ENCODE peak calls at places on chromosomes 2 and 18, in six cellular contexts. M is brain microvascular endothelial cell; U is CD8-positive, alpha-beta T cell; L is WERI-Rb-1; I is kidney; H is GM12865. Z is an unnamed sample.
A peak's percentile ranks its signal among the peaks of the same experiment; 100 is the strongest.

GRCh38 chr2:102473020-102473419 is at the start of gene SLC9A4:
- DNase-seq in L (peak; percentile 30), U (peak; percentile 41), I (no peak), M (peak; percentile 45), H (peak; percentile 53), Z (peak; percentile 59)

GRCh38 chr2:174826051-174826450 is 61.8 kb upstream of the CHRNA1 start:
- DNase-seq in I (no peak), H (no peak), M (no peak), L (no peak), U (no peak), Z (no peak)

GRCh38 chr2:39913648-39914456 is 134.8 kb upstream of the THUMPD2 start:
- DNase-seq in I (no peak), L (peak; percentile 17), M (peak; percentile 66), U (no peak), H (peak; percentile 63), Z (peak; percentile 77)

GRCh38 chr2:19883486-19883885 is 18.3 kb downstream of the TTC32 start:
- DNase-seq in H (no peak), M (no peak), I (no peak), U (no peak), L (no peak), Z (no peak)

GRCh38 chr2:39246382-39246980 is 2.7 kb upstream of the CDKL4 start:
- DNase-seq in M (no peak), I (no peak), H (no peak), L (no peak), U (no peak), Z (no peak)

GRCh38 chr18:47915229-47915628 is 15.2 kb downstream of the SMAD2 start:
- DNase-seq in M (no peak), I (no peak), H (no peak), U (no peak), L (no peak), Z (peak; percentile 47)

GRCh38 chr2:163610817-163611556 is 124.8 kb downstream of the FIGN start:
- DNase-seq in L (peak; percentile 56), U (no peak), H (peak; percentile 28), I (no peak), M (no peak), Z (no peak)

GRCh38 chr2:106127776-106128268 is 66.3 kb downstream of the UXS1 start:
- DNase-seq in M (no peak), H (no peak), L (no peak), U (no peak), I (no peak), Z (no peak)

GRCh38 chr2:164976301-164976700 is 21.0 kb upstream of the SLC38A11 start:
- DNase-seq in I (no peak), M (no peak), U (no peak), H (no peak), L (no peak), Z (no peak)

GRCh38 chr2:200797242-200797770 is 14.4 kb upstream of the BZW1 start:
- DNase-seq in I (no peak), M (no peak), H (no peak), L (no peak), U (no peak), Z (no peak)

GRCh38 chr2:99158599-99158998 is 3.8 kb downstream of the LIPT1 start:
- DNase-seq in I (no peak), L (no peak), U (no peak), H (no peak), M (no peak), Z (no peak)

GRCh38 chr2:11988691-11989465 is 242.4 kb downstream of the LPIN1 start:
- DNase-seq in L (no peak), I (peak; percentile 70), U (no peak), M (no peak), H (no peak), Z (no peak)

GRCh38 chr2:15912203-15912602 is 28.1 kb upstream of the MYCN start:
- DNase-seq in L (no peak), M (peak; percentile 41), U (no peak), H (no peak), I (peak; percentile 82), Z (peak; percentile 76)

GRCh38 chr2:25168256-25169072 is at the start of gene POMC:
- DNase-seq in H (peak; percentile 34), U (peak; percentile 32), L (peak; percentile 35), I (peak; percentile 82), M (no peak), Z (peak; percentile 33)

GRCh38 chr2:88590998-88591613 is 36.2 kb downstream of the EIF2AK3 start:
- DNase-seq in U (peak; percentile 26), H (peak; percentile 83), L (peak; percentile 34), M (peak; percentile 48), I (no peak), Z (peak; percentile 69)

GRCh38 chr2:37740330-37740729 is 68.9 kb upstream of the CDC42EP3 start:
- DNase-seq in I (no peak), H (no peak), L (no peak), U (no peak), M (peak; percentile 49), Z (no peak)

GRCh38 chr2:207693641-207694249 is 17.7 kb upstream of the CCNYL1 start:
- DNase-seq in L (no peak), U (no peak), M (no peak), I (no peak), H (no peak), Z (no peak)

GRCh38 chr2:145199052-145199451 is 679.1 kb upstream of the ZEB2 start:
- DNase-seq in M (no peak), U (no peak), H (no peak), L (no peak), I (no peak), Z (no peak)

GRCh38 chr2:145198555-145198954 is 678.6 kb upstream of the ZEB2 start:
- DNase-seq in U (no peak), L (no peak), M (no peak), I (no peak), H (no peak), Z (no peak)

GRCh38 chr2:145197944-145198343 is 678.0 kb upstream of the ZEB2 start:
- DNase-seq in M (no peak), U (no peak), L (no peak), H (no peak), I (no peak), Z (no peak)

GRCh38 chr2:145190031-145190703 is 670.2 kb upstream of the ZEB2 start:
- DNase-seq in M (peak; percentile 21), L (no peak), H (no peak), I (no peak), U (no peak), Z (peak; percentile 44)

GRCh38 chr2:145194671-145195070 is 674.8 kb upstream of the ZEB2 start:
- DNase-seq in L (no peak), U (no peak), M (no peak), I (no peak), H (no peak), Z (peak; percentile 21)
- H3K4me3 ChIP-seq in L (no peak overlapping the region), U (no peak overlapping the region), M (no peak overlapping the region), I (peak overlapping the region; percentile 26), H (no peak overlapping the region), Z (no peak overlapping the region)

DNA sequence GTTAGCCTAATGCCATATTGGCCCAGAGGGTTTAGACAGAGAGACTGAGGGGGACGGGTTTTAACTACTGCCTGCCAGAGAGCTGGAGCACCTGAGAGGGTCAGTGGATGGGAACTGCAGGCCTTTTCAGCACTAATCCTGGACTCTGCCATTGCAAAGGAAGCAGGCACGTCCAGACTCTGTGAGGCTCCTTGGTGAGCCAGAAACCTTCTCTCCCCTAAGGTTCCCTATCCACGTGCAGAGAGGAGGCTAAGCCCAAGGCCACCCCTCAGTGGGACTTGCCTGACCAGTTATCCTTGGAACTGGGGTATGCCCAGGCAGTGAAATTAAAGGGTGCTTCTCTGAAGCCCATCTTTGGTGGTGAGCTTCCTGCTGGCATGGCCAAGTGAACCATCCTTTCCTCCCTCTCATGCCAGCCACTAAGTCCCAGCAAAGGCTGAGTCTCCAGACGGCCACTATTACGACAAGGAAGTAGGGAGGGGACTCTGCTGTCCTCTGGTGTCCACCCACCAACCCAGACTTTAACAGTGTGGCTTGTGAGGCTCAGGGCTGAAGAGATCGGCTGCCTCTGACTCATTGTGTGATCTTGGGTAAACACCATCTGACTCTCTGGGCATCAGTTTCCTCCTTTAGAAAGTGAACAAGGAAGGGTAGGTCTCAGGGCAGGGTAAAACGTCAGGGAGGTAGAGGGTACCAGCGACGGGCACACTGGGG is 3.9 kb upstream of the MLPH start:
- DNase-seq in M (peak; percentile 77), I (peak; percentile 39), U (no peak), L (no peak), H (peak; percentile 5), Z (peak; percentile 80)
- TF ChIP-seq CTCF in M (peak; percentile 74), I (no peak), U (no peak), L (no peak), H (no peak), Z (peak; percentile 30)

GRCh38 chr2:218985021-218985324 is at the start of gene FEV:
- DNase-seq in M (no peak), I (no peak), H (no peak), L (peak; percentile 32), U (no peak), Z (no peak)

GRCh38 chr2:218986148-218986761 is 1.3 kb upstream of the FEV start:
- DNase-seq in L (no peak), I (no peak), M (no peak), H (no peak), U (no peak), Z (no peak)

GRCh38 chr2:218984239-218985020 is 554 bp downstream of the FEV start:
- DNase-seq in M (no peak), U (no peak), H (no peak), L (peak; percentile 60), I (peak; percentile 72), Z (no peak)

GRCh38 chr2:218983971-218984238 is 1.1 kb downstream of the FEV start:
- DNase-seq in L (no peak), M (no peak), H (no peak), U (no peak), I (no peak), Z (no peak)

DNA sequence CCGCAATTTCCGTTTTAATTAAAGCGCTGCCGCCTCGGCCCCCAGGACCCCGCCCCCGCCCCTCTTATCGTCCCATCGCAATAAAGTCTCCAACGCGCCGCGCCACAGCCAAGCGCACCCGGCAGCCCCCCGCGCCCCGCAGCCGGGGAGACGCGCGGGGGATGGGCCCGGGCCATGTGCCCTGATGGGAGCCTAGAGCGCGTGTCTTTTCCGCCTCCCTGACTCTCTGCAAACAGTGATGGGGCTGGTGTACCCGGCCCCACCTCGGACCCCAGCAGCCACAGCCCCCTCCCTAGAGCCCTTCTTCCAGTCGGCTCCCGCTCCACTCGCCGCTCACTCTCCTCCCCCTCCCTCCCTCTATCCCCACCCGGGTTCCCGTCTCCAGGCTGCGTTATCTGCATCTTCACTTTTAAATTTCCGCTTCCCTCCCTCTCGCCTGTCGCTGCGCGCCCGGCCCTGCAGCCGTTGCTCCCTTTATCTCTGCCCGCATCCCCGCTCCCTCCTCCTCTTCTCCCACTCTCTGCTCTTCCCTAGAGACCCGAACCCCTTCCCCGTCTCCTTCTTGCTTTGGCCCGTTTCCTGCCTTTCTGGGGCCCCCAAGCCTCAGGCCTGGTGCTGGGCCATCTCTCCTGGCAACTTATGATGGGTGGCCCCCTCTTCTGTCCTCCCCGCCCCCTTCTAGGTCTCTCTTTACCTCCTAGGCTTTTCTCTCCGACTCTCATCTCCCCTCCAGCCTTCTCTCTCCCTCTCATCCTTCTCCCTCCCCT is 524 bp upstream of the FEV start:
- DNase-seq in U (no peak), M (no peak), L (peak; percentile 25), I (no peak), H (no peak), Z (no peak)
- H3K4me3 ChIP-seq in U (no peak overlapping the region), M (no peak overlapping the region), L (peak overlapping the region; percentile 61), I (no peak overlapping the region), H (no peak overlapping the region), Z (no peak overlapping the region)

DNA sequence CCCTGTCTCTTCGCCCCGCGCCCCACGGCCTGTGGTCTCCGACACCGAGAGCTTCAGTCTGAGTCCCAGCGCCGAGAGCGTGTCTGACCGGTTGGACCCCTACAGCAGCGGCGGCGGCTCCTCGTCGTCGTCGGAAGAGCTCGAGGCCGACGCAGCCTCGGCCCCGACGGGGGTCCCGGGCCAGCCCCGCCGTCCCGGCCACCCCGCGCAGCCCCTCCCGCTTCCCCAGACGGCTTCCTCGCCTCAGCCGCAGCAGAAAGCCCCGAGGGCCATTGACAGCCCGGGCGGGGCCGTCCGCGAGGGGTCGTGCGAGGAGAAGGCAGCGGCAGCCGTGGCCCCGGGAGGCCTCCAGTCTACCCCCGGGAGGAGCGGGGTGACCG is 1.3 kb downstream of the PHLPP1 start:
- DNase-seq in H (peak; percentile 57), M (peak; percentile 10), L (peak; percentile 73), U (peak; percentile 56), I (peak; percentile 89), Z (no peak)
- TF ChIP-seq CTCF in H (peak; percentile 20), M (peak; percentile 10), L (peak; percentile 41), U (no peak), I (no peak), Z (no peak)